ENCODE peak calls at places on chromosome 15, in seven cellular contexts. R is H9, M is neuronal stem cell, N is H1, Q is IMR-90, O is mesenchymal stem cell, K is trophoblast cell. Y is an unnamed sample.

GRCh38 chr15:77421370-77421700 is 647 bp downstream of the HMG20A start:
- DNase-seq in R (no peak), M (no peak), N (no peak), Q (peak), O (no peak), K (peak), Y (peak)

GRCh38 chr15:67142142-67143092 is 77.0 kb downstream of the SMAD3 start:
- DNase-seq in R (no peak), M (no peak), N (no peak), Q (peak), O (peak), K (peak), Y (no peak)

GRCh38 chr15:89776274-89777072 is at the start of gene MESP2:
- DNase-seq in R (peak), M (peak), N (peak), Q (peak), O (peak), K (peak), Y (peak)

GRCh38 chr15:62869116-62869515 is 173.4 kb upstream of the TPM1 start:
- DNase-seq in R (no peak), M (no peak), N (no peak), Q (no peak), O (no peak), K (no peak), Y (no peak)

GRCh38 chr15:35293353-35294130 is 208.4 kb upstream of the NANOGP8 start:
- DNase-seq in R (peak), M (no peak), N (no peak), Q (peak), O (peak), K (peak), Y (peak)

GRCh38 chr15:75661041-75661778 is 13.5 kb downstream of the SNX33 start:
- DNase-seq in R (peak), M (no peak), N (peak), Q (peak), O (peak), K (peak), Y (peak)

GRCh38 chr15:63892794-63893441 is 59.2 kb upstream of the HERC1 start:
- DNase-seq in R (no peak), M (no peak), N (no peak), Q (no peak), O (no peak), K (peak), Y (no peak)

GRCh38 chr15:59400103-59400813 is 27.6 kb upstream of the MYO1E start:
- DNase-seq in R (no peak), M (no peak), N (no peak), Q (no peak), O (no peak), K (no peak), Y (peak)

GRCh38 chr15:75943713-75944215 is 40.1 kb downstream of the FBXO22 start:
- DNase-seq in R (no peak), M (no peak), N (no peak), Q (peak), O (peak), K (no peak), Y (no peak)

GRCh38 chr15:30990036-30990435 is 1.4 kb downstream of the MTMR10 start:
- DNase-seq in R (no peak), M (no peak), N (no peak), Q (no peak), O (peak), K (peak), Y (peak)

GRCh38 chr15:74790080-74790916 is 8.4 kb downstream of the CSK start:
- DNase-seq in R (no peak), M (no peak), N (no peak), Q (peak), O (peak), K (no peak), Y (no peak)

GRCh38 chr15:90557651-90558084 is 27.9 kb downstream of the CRTC3 start:
- DNase-seq in R (no peak), M (no peak), N (no peak), Q (peak), O (peak), K (no peak), Y (no peak)

GRCh38 chr15:74732846-74733245 is 7.5 kb upstream of the CYP1A1 start:
- DNase-seq in R (no peak), M (no peak), N (no peak), Q (no peak), O (no peak), K (no peak), Y (no peak)

GRCh38 chr15:43150171-43150929 is 17.0 kb downstream of the TMEM62 start:
- DNase-seq in R (no peak), M (no peak), N (no peak), Q (peak), O (peak), K (peak), Y (peak)

GRCh38 chr15:24054547-24055245 is 367.6 kb upstream of the NDN start:
- DNase-seq in R (no peak), M (no peak), N (no peak), Q (no peak), O (peak), K (no peak), Y (no peak)

GRCh38 chr15:27538325-27538724 is 560.8 kb downstream of the OCA2 start:
- DNase-seq in R (no peak), M (peak), N (no peak), Q (no peak), O (no peak), K (no peak), Y (no peak)

GRCh38 chr15:74238984-74239645 is 3.0 kb downstream of the CCDC33 start:
- DNase-seq in R (no peak), M (no peak), N (no peak), Q (no peak), O (no peak), K (no peak), Y (no peak)

GRCh38 chr15:78910836-78911235 is 34.0 kb downstream of the CTSH start:
- DNase-seq in R (no peak), M (no peak), N (no peak), Q (no peak), O (no peak), K (no peak), Y (no peak)

GRCh38 chr15:71275566-71276354 is 160.5 kb downstream of the THSD4 start:
- DNase-seq in R (no peak), M (no peak), N (no peak), Q (no peak), O (no peak), K (peak), Y (no peak)

GRCh38 chr15:97968380-97968779 is 7.9 kb downstream of the ARRDC4 start:
- DNase-seq in R (no peak), M (no peak), N (no peak), Q (peak), O (peak), K (peak), Y (no peak)

GRCh38 chr15:39251413-39252197 is 329.3 kb upstream of the THBS1 start:
- DNase-seq in R (no peak), M (no peak), N (no peak), Q (peak), O (no peak), K (no peak), Y (no peak)

GRCh38 chr15:71440479-71441071 is 325.3 kb downstream of the THSD4 start:
- DNase-seq in R (no peak), M (no peak), N (no peak), Q (peak), O (peak), K (peak), Y (peak)

DNA sequence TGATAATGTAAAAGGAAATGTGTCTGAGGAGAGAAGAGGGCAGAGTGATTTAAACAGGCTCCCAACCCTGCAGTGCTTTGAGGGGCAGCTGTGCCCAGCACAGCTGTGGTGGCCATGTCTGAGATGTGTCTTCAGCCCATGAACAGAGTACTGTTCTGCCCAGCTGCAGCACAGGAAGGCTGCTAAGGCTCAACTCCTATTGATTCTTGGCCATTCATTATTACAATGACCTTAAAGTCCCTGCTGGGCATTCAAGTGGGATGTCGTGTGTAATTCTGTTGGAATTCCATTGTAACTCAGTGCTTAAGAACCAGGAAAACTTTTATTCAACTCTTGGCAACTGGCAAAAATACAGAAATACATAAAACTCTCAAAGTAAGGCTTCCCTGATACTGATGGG is 229.3 kb downstream of the MCTP2 start:
- DNase-seq in R (no peak), M (peak), N (no peak), Q (no peak), O (no peak), K (no peak), Y (no peak)
- H3K18ac ChIP-seq in R (no peak), M (peak), N (no peak), Q (no peak), O (no peak), K (no peak), Y (no peak)

GRCh38 chr15:33093234-33093633 is 101.3 kb downstream of the FMN1 start:
- DNase-seq in R (no peak), M (no peak), N (no peak), Q (no peak), O (no peak), K (no peak), Y (no peak)
- H3K18ac ChIP-seq in R (no peak), M (no peak), N (no peak), Q (peak), O (no peak), K (no peak), Y (no peak)

GRCh38 chr15:40771242-40771641 is 1.5 kb downstream of the C15orf62 start:
- DNase-seq in R (no peak), M (no peak), N (no peak), Q (no peak), O (no peak), K (no peak), Y (no peak)
- H3K18ac ChIP-seq in R (no peak), M (no peak), N (no peak), Q (no peak), O (no peak), K (no peak), Y (no peak)

DNA sequence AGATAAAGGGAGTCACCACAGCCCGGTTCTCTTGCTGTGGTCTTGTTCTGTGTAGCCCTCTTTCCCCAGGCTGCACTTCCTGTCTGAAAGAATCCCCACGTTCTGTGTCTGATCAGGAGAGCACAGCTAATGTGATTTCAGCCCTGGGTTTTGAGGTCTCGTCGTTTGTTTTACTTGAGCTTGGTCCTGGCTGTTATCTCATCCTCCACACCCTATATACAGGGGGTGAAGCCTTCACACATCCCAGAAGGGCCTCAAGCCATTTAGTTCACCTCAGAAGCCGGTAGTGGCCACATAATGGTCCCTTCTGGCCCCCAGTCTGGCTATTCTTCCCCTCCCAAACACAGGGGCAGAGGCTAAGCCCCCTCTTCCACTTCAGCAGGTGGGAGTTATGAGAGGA is 115.6 kb downstream of the PDE8A start:
- DNase-seq in R (no peak), M (no peak), N (no peak), Q (no peak), O (no peak), K (no peak), Y (no peak)
- H3K18ac ChIP-seq in R (no peak), M (no peak), N (no peak), Q (no peak), O (no peak), K (no peak), Y (no peak)

GRCh38 chr15:81085213-81085612 is 48.9 kb upstream of the CFAP161 start:
- DNase-seq in R (no peak), M (no peak), N (no peak), Q (no peak), O (no peak), K (no peak), Y (no peak)
- H3K18ac ChIP-seq in R (no peak), M (no peak), N (no peak), Q (no peak), O (no peak), K (no peak), Y (no peak)

GRCh38 chr15:65651831-65652749 is 30.4 kb downstream of the SLC24A1 start:
- DNase-seq in R (no peak), M (no peak), N (no peak), Q (no peak), O (no peak), K (no peak), Y (peak)

GRCh38 chr15:65653341-65653740 is 31.6 kb downstream of the SLC24A1 start:
- DNase-seq in R (no peak), M (no peak), N (no peak), Q (peak), O (peak), K (no peak), Y (no peak)

GRCh38 chr15:65651042-65651322 is 29.2 kb downstream of the SLC24A1 start:
- DNase-seq in R (no peak), M (no peak), N (no peak), Q (no peak), O (no peak), K (no peak), Y (no peak)

GRCh38 chr15:65653781-65654521 is 32.2 kb downstream of the SLC24A1 start:
- DNase-seq in R (no peak), M (no peak), N (no peak), Q (peak), O (peak), K (no peak), Y (no peak)

DNA sequence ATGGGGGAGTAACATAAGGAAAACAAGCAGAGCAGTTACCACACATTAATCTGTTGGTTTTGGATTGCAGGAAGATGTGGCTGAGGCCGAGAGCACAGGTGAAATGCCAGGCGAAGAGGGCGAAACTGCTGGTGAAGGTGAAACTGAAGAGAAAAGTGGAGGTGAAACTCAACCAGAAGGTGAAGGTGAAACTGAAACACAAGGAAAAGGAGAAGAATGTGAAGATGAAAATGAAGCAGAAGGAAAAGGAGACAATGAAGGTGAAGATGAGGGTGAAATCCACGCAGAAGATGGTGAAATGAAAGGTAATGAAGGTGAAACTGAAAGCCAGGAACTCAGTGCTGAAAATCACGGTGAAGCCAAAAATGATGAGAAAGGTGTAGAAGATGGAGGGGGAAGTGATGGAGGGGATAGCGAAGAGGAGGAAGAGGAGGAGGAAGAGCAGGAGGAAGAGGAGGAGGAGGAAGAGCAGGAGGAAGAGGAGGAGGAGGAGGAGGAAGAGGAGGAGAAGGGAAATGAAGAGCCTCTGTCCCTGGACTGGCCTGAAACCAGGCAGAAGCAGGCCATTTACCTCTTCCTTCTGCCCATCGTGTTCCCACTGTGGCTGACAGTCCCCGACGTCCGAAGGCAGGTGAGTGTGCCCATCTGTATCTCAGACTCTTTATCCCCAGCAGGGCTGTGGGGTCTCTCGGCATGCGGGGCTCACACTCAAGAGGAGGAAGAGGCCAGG is 28.7 kb downstream of the SLC24A1 start:
- DNase-seq in R (no peak), M (no peak), N (no peak), Q (no peak), O (no peak), K (no peak), Y (no peak)
- H3K18ac ChIP-seq in R (no peak), M (no peak), N (no peak), Q (no peak), O (no peak), K (no peak), Y (no peak)

GRCh38 chr15:47386459-47386858 is 330.8 kb upstream of the SEMA6D start:
- DNase-seq in R (no peak), M (no peak), N (no peak), Q (no peak), O (no peak), K (no peak), Y (no peak)

GRCh38 chr15:47384316-47384715 is 333.0 kb upstream of the SEMA6D start:
- DNase-seq in R (peak), M (peak), N (peak), Q (peak), O (peak), K (peak), Y (peak)

GRCh38 chr15:47384776-47385175 is 332.5 kb upstream of the SEMA6D start:
- DNase-seq in R (no peak), M (no peak), N (no peak), Q (peak), O (no peak), K (no peak), Y (no peak)

GRCh38 chr15:47383801-47384200 is 333.5 kb upstream of the SEMA6D start:
- DNase-seq in R (no peak), M (no peak), N (no peak), Q (no peak), O (no peak), K (no peak), Y (no peak)

GRCh38 chr15:47383102-47383501 is 334.2 kb upstream of the SEMA6D start:
- DNase-seq in R (no peak), M (no peak), N (no peak), Q (no peak), O (no peak), K (no peak), Y (no peak)
- H3K18ac ChIP-seq in R (no peak), M (no peak), N (no peak), Q (peak), O (no peak), K (no peak), Y (no peak)

DNA sequence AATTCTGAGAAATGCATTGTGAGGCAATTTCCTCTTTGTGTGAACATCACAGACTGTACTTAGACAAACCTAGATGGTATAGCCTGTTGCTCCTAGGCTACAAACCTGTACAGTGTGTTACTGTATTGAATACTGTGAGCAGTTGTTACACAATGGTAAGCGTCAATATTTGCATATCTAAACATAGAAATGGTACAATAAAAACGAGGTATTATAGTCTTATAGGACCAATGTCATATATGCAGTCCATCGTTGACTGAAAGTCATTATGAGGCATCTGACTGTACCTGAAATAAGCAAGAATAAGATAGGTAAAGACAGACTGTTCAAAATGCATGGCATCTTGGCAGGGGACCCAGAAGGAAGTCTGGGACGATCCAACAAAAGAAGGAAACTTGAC is 9.4 kb upstream of the SPRED1 start:
- DNase-seq in R (no peak), M (no peak), N (no peak), Q (no peak), O (no peak), K (no peak), Y (no peak)
- H3K18ac ChIP-seq in R (no peak), M (no peak), N (no peak), Q (no peak), O (no peak), K (no peak), Y (no peak)

Y was measured in mesendoderm.